ENCODE peak calls at places on chromosomes 3 and 15, in five cellular contexts. Z is A549, B is K562, M is GM12878, V is SK-N-SH. G is an unnamed sample.

GRCh38 chr3:12966847-12967750 is 106.1 kb downstream of the IQSEC1 start:
- DNase-seq in B (no peak), Z (peak; percentile 50), V (no peak), M (no peak), G (peak; percentile 22)

GRCh38 chr15:40115670-40116093 is 7.0 kb upstream of the BMF start:
- DNase-seq in M (peak; percentile 83), Z (no peak), V (no peak), B (no peak), G (no peak)

GRCh38 chr3:45261333-45262110 is 35.4 kb upstream of the TMEM158 start:
- DNase-seq in B (no peak), V (no peak), M (no peak), Z (no peak), G (no peak)

GRCh38 chr3:123741058-123741511 is 143.0 kb downstream of the MYLK start:
- DNase-seq in Z (no peak), V (no peak), M (no peak), B (no peak), G (peak; percentile 84)

GRCh38 chr3:11770477-11771381 is 76.0 kb downstream of the TAMM41 start:
- DNase-seq in V (peak; percentile 62), M (peak; percentile 50), B (peak; percentile 95), Z (peak; percentile 51), G (peak; percentile 87)

GRCh38 chr3:175951047-175951694 is 1092.0 kb downstream of the NAALADL2 start:
- DNase-seq in Z (no peak), V (no peak), B (no peak), M (no peak), G (peak; percentile 65)

GRCh38 chr3:186259612-186260383 is 102.2 kb downstream of the DGKG start:
- DNase-seq in V (peak; percentile 90), B (peak; percentile 81), Z (peak; percentile 72), M (no peak), G (peak; percentile 73)

GRCh38 chr15:50803479-50803878 is 38.0 kb upstream of the SPPL2A start:
- DNase-seq in B (no peak), M (no peak), V (no peak), Z (no peak), G (no peak)

GRCh38 chr3:89876116-89876515 is 768.7 kb downstream of the EPHA3 start:
- DNase-seq in V (no peak), Z (no peak), M (no peak), B (no peak), G (no peak)

GRCh38 chr3:126415661-126416591 is 21.2 kb downstream of the CFAP100 start:
- DNase-seq in V (no peak), B (no peak), Z (no peak), M (no peak), G (no peak)

GRCh38 chr15:66039117-66039860 is 170.0 kb downstream of the RAB11A start:
- DNase-seq in V (no peak), Z (no peak), B (no peak), M (no peak), G (no peak)

GRCh38 chr3:126117786-126118185 is 33.9 kb upstream of the SLC41A3 start:
- DNase-seq in V (no peak), M (no peak), B (no peak), Z (no peak), G (no peak)

GRCh38 chr3:114242947-114243346 is 5.6 kb upstream of the ZNF80 start:
- DNase-seq in M (peak; percentile 41), V (no peak), Z (no peak), B (no peak), G (no peak)

GRCh38 chr15:53305101-53305500 is 454.4 kb downstream of the WDR72 start:
- DNase-seq in V (no peak), M (no peak), B (no peak), Z (no peak), G (no peak)

GRCh38 chr3:81244196-81244595 is 517.2 kb downstream of the GBE1 start:
- DNase-seq in B (no peak), Z (no peak), M (no peak), V (no peak), G (no peak)

GRCh38 chr15:57306305-57306943 is 69.9 kb upstream of the CGNL1 start:
- DNase-seq in B (peak; percentile 89), Z (peak; percentile 96), V (peak; percentile 95), M (no peak), G (peak; percentile 28)

GRCh38 chr3:177367783-177368182 is 170.5 kb upstream of the TBL1XR1 start:
- DNase-seq in V (no peak), Z (no peak), B (no peak), M (no peak), G (no peak)

GRCh38 chr3:167920747-167921146 is 175.0 kb downstream of the GOLIM4 start:
- DNase-seq in M (no peak), Z (no peak), V (no peak), B (no peak), G (no peak)

GRCh38 chr3:189486556-189486955 is 144.6 kb upstream of the TP63 start:
- DNase-seq in B (no peak), V (no peak), Z (no peak), M (no peak), G (no peak)

GRCh38 chr15:55434989-55435825 is 26.9 kb downstream of the PIERCE2 start:
- DNase-seq in Z (peak; percentile 64), V (peak; percentile 68), B (peak; percentile 56), M (no peak), G (peak; percentile 64)

GRCh38 chr15:54282228-54282836 is 304.1 kb downstream of the UNC13C start:
- DNase-seq in M (no peak), B (no peak), Z (no peak), V (no peak), G (no peak)

GRCh38 chr3:65732060-65732933 is 306.4 kb downstream of the MAGI1 start:
- DNase-seq in Z (peak; percentile 33), M (peak; percentile 3), B (peak; percentile 49), V (peak; percentile 71), G (peak; percentile 80)

GRCh38 chr3:76096036-76096435 is 310.7 kb upstream of the ZNF717 start:
- DNase-seq in V (no peak), Z (no peak), B (no peak), M (no peak), G (peak; percentile 23)

GRCh38 chr3:177494216-177494615 is 296.9 kb upstream of the TBL1XR1 start:
- DNase-seq in B (no peak), M (no peak), Z (no peak), V (no peak), G (no peak)

GRCh38 chr3:61877359-61877770 is 316.0 kb downstream of the PTPRG start:
- DNase-seq in B (no peak), M (peak; percentile 17), V (no peak), Z (peak; percentile 3), G (no peak)

GRCh38 chr3:61875976-61876671 is 314.8 kb downstream of the PTPRG start:
- DNase-seq in Z (no peak), B (no peak), V (no peak), M (no peak), G (no peak)

GRCh38 chr3:61875073-61875472 is 313.7 kb downstream of the PTPRG start:
- DNase-seq in V (no peak), M (no peak), Z (no peak), B (no peak), G (peak; percentile 62)

GRCh38 chr3:61875488-61875887 is 314.1 kb downstream of the PTPRG start:
- DNase-seq in Z (no peak), V (no peak), M (no peak), B (no peak), G (no peak)

DNA sequence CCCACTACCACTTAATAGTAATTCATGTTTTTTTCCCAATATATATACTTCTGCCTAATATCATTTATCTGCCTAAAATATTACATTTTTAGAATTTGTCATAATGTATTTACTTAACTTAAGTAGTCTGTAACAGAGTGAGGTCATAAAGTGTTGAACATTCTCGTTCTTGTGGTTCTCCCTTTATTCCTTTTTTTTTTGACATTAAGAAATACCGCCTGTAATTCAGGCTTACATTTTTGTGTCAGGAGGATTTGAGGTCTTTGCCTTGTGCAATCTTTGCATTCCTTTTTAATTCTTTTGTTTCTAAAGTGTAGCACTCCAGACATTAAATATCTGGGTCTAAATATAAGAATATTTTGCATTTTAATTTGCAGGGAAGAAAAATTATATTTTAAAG is 315.4 kb downstream of the PTPRG start:
- DNase-seq in Z (no peak), B (no peak), M (no peak), V (no peak), G (peak; percentile 72)
- TF ChIP-seq RCOR1 in Z (no peak), B (no peak), M (no peak), V (no peak), G (no peak)

GRCh38 chr3:15108082-15108545 is 9.2 kb upstream of the RBSN start:
- DNase-seq in M (no peak), V (peak; percentile 86), B (peak; percentile 92), Z (peak; percentile 96), G (peak; percentile 69)
- TF ChIP-seq RCOR1 in M (no peak), V (no peak), B (peak; percentile 58), Z (no peak), G (no peak)

DNA sequence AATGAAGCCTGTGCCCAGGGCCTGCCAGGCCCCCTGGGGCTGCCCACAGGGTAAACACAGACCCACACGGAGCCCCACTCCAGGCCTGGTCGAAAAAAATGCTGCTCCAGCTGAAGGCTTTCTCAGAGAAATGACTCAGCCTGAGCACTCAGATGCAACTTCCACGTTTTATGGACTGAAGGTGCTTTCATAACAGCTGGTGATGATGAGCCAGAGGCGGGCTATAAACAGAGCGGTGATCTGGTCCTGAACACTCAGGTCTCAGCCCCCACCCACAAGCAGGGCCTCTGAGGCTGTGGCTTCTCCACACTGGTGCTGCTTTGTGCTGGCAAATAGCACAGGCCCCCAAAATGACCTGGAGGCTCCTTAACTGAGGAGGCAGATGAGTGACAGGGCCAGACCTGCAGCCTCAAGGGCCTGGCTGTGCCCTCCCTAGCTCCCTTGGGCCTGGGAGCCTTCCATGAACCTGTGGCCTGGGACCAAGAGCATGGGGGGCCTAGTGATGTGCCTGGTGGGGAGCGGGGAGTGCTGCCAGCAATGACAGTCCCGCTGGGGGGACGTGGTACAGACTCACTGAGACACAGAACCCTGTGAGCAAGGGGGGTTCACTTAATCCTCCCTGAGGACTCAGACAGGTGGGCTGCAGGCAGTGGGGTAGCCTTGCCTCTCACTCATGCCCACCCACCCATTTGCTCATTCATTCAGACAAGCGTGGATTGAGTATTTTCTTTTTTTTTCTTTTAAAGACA is 23.0 kb upstream of the FURIN start:
- DNase-seq in Z (peak; percentile 46), M (peak; percentile 50), B (peak; percentile 41), V (no peak), G (peak; percentile 97)
- TF ChIP-seq RCOR1 in Z (no peak), M (no peak), B (no peak), V (no peak), G (no peak)

GRCh38 chr15:89023311-89023961 is 64.8 kb upstream of the ABHD2 start:
- DNase-seq in B (no peak), M (no peak), Z (no peak), V (no peak), G (peak; percentile 38)

GRCh38 chr15:89018235-89018634 is 70.0 kb upstream of the ABHD2 start:
- DNase-seq in Z (no peak), V (no peak), B (no peak), M (no peak), G (no peak)

GRCh38 chr15:89019436-89019835 is 68.8 kb upstream of the ABHD2 start:
- DNase-seq in B (no peak), M (no peak), Z (no peak), V (no peak), G (no peak)

GRCh38 chr15:89024418-89024817 is 63.8 kb upstream of the ABHD2 start:
- DNase-seq in V (no peak), Z (no peak), B (no peak), M (no peak), G (no peak)

DNA sequence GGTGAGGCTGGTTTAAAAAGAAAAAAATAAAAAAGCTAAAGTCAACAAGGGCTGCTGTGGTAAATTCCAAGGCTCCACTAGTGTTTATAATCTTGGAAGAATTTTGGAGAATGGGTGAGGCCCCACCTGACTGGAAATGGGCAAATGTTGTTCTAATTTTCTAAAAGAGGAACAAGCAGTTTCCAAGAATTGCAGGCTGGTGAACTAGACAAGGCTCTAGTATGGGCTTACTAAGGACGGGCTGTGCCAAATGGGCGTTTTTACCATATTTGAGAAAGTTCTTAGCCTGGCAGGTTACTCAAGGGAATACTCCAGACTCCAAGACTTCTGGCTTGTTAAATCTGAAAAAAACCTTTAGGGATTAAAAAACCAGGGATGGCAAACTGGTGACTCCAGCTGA is 67.0 kb upstream of the ABHD2 start:
- DNase-seq in M (no peak), Z (no peak), V (no peak), B (no peak), G (no peak)
- TF ChIP-seq RCOR1 in M (no peak), Z (no peak), V (no peak), B (no peak), G (no peak)